ENCODE peak calls at places on chromosomes 2 and 18, in ten cellular contexts. One of them, this sample, is unnamed.

GRCh38 chr2:97868986-97869721 is 126.6 kb downstream of the TMEM131 start:
- DNase-seq in endothelial cell of umbilical vein: peak; percentile 95
- DNase-seq in right atrium auricular region: no peak
- DNase-seq in activated CD8-positive, alpha-beta memory T cell treated with anti-CD3 and anti-CD28 coated beads, Interleukin-2, amount 50 U/mL, for 4 hours: no peak
- DNase-seq in T-cell: no peak
- DNase-seq in activated CD4-positive, alpha-beta T cell treated with anti-CD3 and anti-CD28 coated beads, Interleukin-2, amount 50 U/mL, for 1 hour: no peak
- DNase-seq in uterus: no peak
- DNase-seq in germinal center: no peak
- DNase-seq in activated naive CD4-positive, alpha-beta T cell: no peak
- DNase-seq in heart right ventricle: peak; percentile 48
- DNase-seq in this sample: no peak

GRCh38 chr2:150232871-150233270 is 254.6 kb downstream of the RND3 start:
- DNase-seq in endothelial cell of umbilical vein: no peak
- DNase-seq in right atrium auricular region: no peak
- DNase-seq in activated CD8-positive, alpha-beta memory T cell treated with anti-CD3 and anti-CD28 coated beads, Interleukin-2, amount 50 U/mL, for 4 hours: no peak
- DNase-seq in T-cell: no peak
- DNase-seq in activated CD4-positive, alpha-beta T cell treated with anti-CD3 and anti-CD28 coated beads, Interleukin-2, amount 50 U/mL, for 1 hour: no peak
- DNase-seq in uterus: no peak
- DNase-seq in germinal center: no peak
- DNase-seq in activated naive CD4-positive, alpha-beta T cell: no peak
- DNase-seq in heart right ventricle: no peak
- DNase-seq in this sample: no peak

GRCh38 chr2:220106065-220106464 is 478.6 kb downstream of the SLC4A3 start:
- DNase-seq in endothelial cell of umbilical vein: no peak
- DNase-seq in right atrium auricular region: no peak
- DNase-seq in activated CD8-positive, alpha-beta memory T cell treated with anti-CD3 and anti-CD28 coated beads, Interleukin-2, amount 50 U/mL, for 4 hours: no peak
- DNase-seq in T-cell: no peak
- DNase-seq in activated CD4-positive, alpha-beta T cell treated with anti-CD3 and anti-CD28 coated beads, Interleukin-2, amount 50 U/mL, for 1 hour: no peak
- DNase-seq in uterus: no peak
- DNase-seq in germinal center: no peak
- DNase-seq in activated naive CD4-positive, alpha-beta T cell: no peak
- DNase-seq in heart right ventricle: no peak
- DNase-seq in this sample: peak; percentile 66

GRCh38 chr2:207194028-207194427 is 28.3 kb upstream of the KLF7 start:
- DNase-seq in endothelial cell of umbilical vein: no peak
- DNase-seq in right atrium auricular region: no peak
- DNase-seq in activated CD8-positive, alpha-beta memory T cell treated with anti-CD3 and anti-CD28 coated beads, Interleukin-2, amount 50 U/mL, for 4 hours: no peak
- DNase-seq in T-cell: no peak
- DNase-seq in activated CD4-positive, alpha-beta T cell treated with anti-CD3 and anti-CD28 coated beads, Interleukin-2, amount 50 U/mL, for 1 hour: no peak
- DNase-seq in uterus: no peak
- DNase-seq in germinal center: no peak
- DNase-seq in activated naive CD4-positive, alpha-beta T cell: no peak
- DNase-seq in heart right ventricle: no peak
- DNase-seq in this sample: no peak

GRCh38 chr18:50627594-50628542 is 68.0 kb downstream of the MAPK4 start:
- DNase-seq in endothelial cell of umbilical vein: no peak
- DNase-seq in right atrium auricular region: peak; percentile 58
- DNase-seq in activated CD8-positive, alpha-beta memory T cell treated with anti-CD3 and anti-CD28 coated beads, Interleukin-2, amount 50 U/mL, for 4 hours: no peak
- DNase-seq in T-cell: no peak
- DNase-seq in activated CD4-positive, alpha-beta T cell treated with anti-CD3 and anti-CD28 coated beads, Interleukin-2, amount 50 U/mL, for 1 hour: no peak
- DNase-seq in uterus: no peak
- DNase-seq in germinal center: no peak
- DNase-seq in activated naive CD4-positive, alpha-beta T cell: no peak
- DNase-seq in heart right ventricle: no peak
- DNase-seq in this sample: no peak

GRCh38 chr18:48023334-48024008 is 93.0 kb upstream of the SMAD2 start:
- DNase-seq in endothelial cell of umbilical vein: peak; percentile 45
- DNase-seq in right atrium auricular region: no peak
- DNase-seq in activated CD8-positive, alpha-beta memory T cell treated with anti-CD3 and anti-CD28 coated beads, Interleukin-2, amount 50 U/mL, for 4 hours: no peak
- DNase-seq in T-cell: no peak
- DNase-seq in activated CD4-positive, alpha-beta T cell treated with anti-CD3 and anti-CD28 coated beads, Interleukin-2, amount 50 U/mL, for 1 hour: no peak
- DNase-seq in uterus: peak; percentile 59
- DNase-seq in germinal center: no peak
- DNase-seq in activated naive CD4-positive, alpha-beta T cell: no peak
- DNase-seq in heart right ventricle: peak; percentile 57
- DNase-seq in this sample: no peak

GRCh38 chr18:5417342-5417741 is 121.8 kb upstream of the ZBTB14 start:
- DNase-seq in endothelial cell of umbilical vein: no peak
- DNase-seq in right atrium auricular region: no peak
- DNase-seq in activated CD8-positive, alpha-beta memory T cell treated with anti-CD3 and anti-CD28 coated beads, Interleukin-2, amount 50 U/mL, for 4 hours: no peak
- DNase-seq in T-cell: no peak
- DNase-seq in activated CD4-positive, alpha-beta T cell treated with anti-CD3 and anti-CD28 coated beads, Interleukin-2, amount 50 U/mL, for 1 hour: no peak
- DNase-seq in uterus: no peak
- DNase-seq in germinal center: no peak
- DNase-seq in activated naive CD4-positive, alpha-beta T cell: no peak
- DNase-seq in heart right ventricle: peak; percentile 44
- DNase-seq in this sample: no peak

GRCh38 chr2:163319006-163319405 is 416.8 kb downstream of the FIGN start:
- DNase-seq in endothelial cell of umbilical vein: peak; percentile 7
- DNase-seq in right atrium auricular region: no peak
- DNase-seq in activated CD8-positive, alpha-beta memory T cell treated with anti-CD3 and anti-CD28 coated beads, Interleukin-2, amount 50 U/mL, for 4 hours: no peak
- DNase-seq in T-cell: no peak
- DNase-seq in activated CD4-positive, alpha-beta T cell treated with anti-CD3 and anti-CD28 coated beads, Interleukin-2, amount 50 U/mL, for 1 hour: no peak
- DNase-seq in uterus: no peak
- DNase-seq in germinal center: no peak
- DNase-seq in activated naive CD4-positive, alpha-beta T cell: no peak
- DNase-seq in heart right ventricle: no peak
- DNase-seq in this sample: no peak

GRCh38 chr2:44362207-44363015 is 664 bp downstream of the CAMKMT start:
- DNase-seq in endothelial cell of umbilical vein: peak; percentile 70
- DNase-seq in right atrium auricular region: peak; percentile 70
- DNase-seq in activated CD8-positive, alpha-beta memory T cell treated with anti-CD3 and anti-CD28 coated beads, Interleukin-2, amount 50 U/mL, for 4 hours: peak; percentile 39
- DNase-seq in T-cell: peak; percentile 24
- DNase-seq in activated CD4-positive, alpha-beta T cell treated with anti-CD3 and anti-CD28 coated beads, Interleukin-2, amount 50 U/mL, for 1 hour: peak; percentile 31
- DNase-seq in uterus: peak; percentile 35
- DNase-seq in germinal center: peak; percentile 33
- DNase-seq in activated naive CD4-positive, alpha-beta T cell: peak; percentile 5
- DNase-seq in heart right ventricle: peak; percentile 20
- DNase-seq in this sample: peak; percentile 93

GRCh38 chr2:234158189-234158588 is 107.7 kb downstream of the SPP2 start:
- DNase-seq in endothelial cell of umbilical vein: no peak
- DNase-seq in right atrium auricular region: no peak
- DNase-seq in activated CD8-positive, alpha-beta memory T cell treated with anti-CD3 and anti-CD28 coated beads, Interleukin-2, amount 50 U/mL, for 4 hours: no peak
- DNase-seq in T-cell: no peak
- DNase-seq in activated CD4-positive, alpha-beta T cell treated with anti-CD3 and anti-CD28 coated beads, Interleukin-2, amount 50 U/mL, for 1 hour: no peak
- DNase-seq in uterus: no peak
- DNase-seq in germinal center: no peak
- DNase-seq in activated naive CD4-positive, alpha-beta T cell: no peak
- DNase-seq in heart right ventricle: no peak
- DNase-seq in this sample: no peak

This sample was measured in esophagus muscularis mucosa.